ENCODE peak calls at places on chromosomes 1 and 21, in ten cellular contexts. B is stimulated activated naive B cell treated with anti-CD40 and anti-IgM and Interleukin-4, amounts not matched to agents 10 μg/mL and 1 μg/mL and 100 μg/mL, for 72 hours; D is HepG2; F is left lobe of liver; Y is Right ventricle myocardium inferior; A is epithelial cell of esophagus; U is fibroblast of the aortic adventitia; X is astrocyte; R is naive thymus-derived CD8-positive, alpha-beta T cell; K is ureter. W is an unnamed sample.

GRCh38 chr1:235663628-235664027 is 14.0 kb upstream of the GNG4 start:
- DNase-seq in B (no peak), D (no peak), F (no peak), Y (no peak), A (no peak), U (no peak), X (no peak), R (no peak), K (no peak), W (no peak)

GRCh38 chr1:58590019-58590418 is 13.0 kb upstream of the TACSTD2 start:
- DNase-seq in B (no peak), D (no peak), F (no peak), Y (no peak), A (no peak), U (no peak), X (no peak), R (no peak), K (no peak), W (no peak)

GRCh38 chr1:196160066-196160795 is 448.0 kb downstream of the KCNT2 start:
- DNase-seq in B (no peak), D (no peak), F (no peak), Y (no peak), A (peak; percentile 88), U (peak; percentile 86), X (peak; percentile 83), R (no peak), K (no peak), W (peak; percentile 6)

GRCh38 chr1:15418811-15419515 is 9.3 kb downstream of the EFHD2 start:
- DNase-seq in B (no peak), D (no peak), F (no peak), Y (no peak), A (peak; percentile 96), U (no peak), X (peak; percentile 44), R (no peak), K (no peak), W (no peak)

GRCh38 chr21:43305336-43305665 is 121.6 kb downstream of the SIK1 start:
- DNase-seq in B (no peak), D (no peak), F (no peak), Y (peak; percentile 35), A (no peak), U (no peak), X (no peak), R (no peak), K (no peak), W (no peak)

GRCh38 chr1:2194319-2194897 is at the start of gene FAAP20:
- DNase-seq in B (no peak), D (peak; percentile 24), F (no peak), Y (no peak), A (peak; percentile 71), U (peak; percentile 65), X (peak; percentile 20), R (no peak), K (no peak), W (peak; percentile 91)

GRCh38 chr1:42955311-42956063 is 3.2 kb downstream of the SLC2A1 start:
- DNase-seq in B (no peak), D (no peak), F (no peak), Y (peak; percentile 41), A (no peak), U (no peak), X (no peak), R (no peak), K (no peak), W (no peak)

GRCh38 chr1:7425771-7426170 is 345.3 kb upstream of the VAMP3 start:
- DNase-seq in B (no peak), D (no peak), F (no peak), Y (no peak), A (no peak), U (no peak), X (no peak), R (peak; percentile 19), K (no peak), W (no peak)

GRCh38 chr1:94246692-94247145 is 9.3 kb upstream of the ARHGAP29 start:
- DNase-seq in B (no peak), D (no peak), F (no peak), Y (peak; percentile 27), A (peak; percentile 27), U (no peak), X (no peak), R (no peak), K (no peak), W (no peak)

GRCh38 chr1:56709269-56709880 is 64.3 kb downstream of the PRKAA2 start:
- DNase-seq in B (no peak), D (peak; percentile 56), F (no peak), Y (no peak), A (peak; percentile 72), U (peak; percentile 81), X (peak; percentile 23), R (no peak), K (no peak), W (peak; percentile 44)

GRCh38 chr1:23198373-23198772 is 18.9 kb downstream of the HTR1D start:
- DNase-seq in B (no peak), D (no peak), F (no peak), Y (no peak), A (peak; percentile 93), U (peak; percentile 90), X (peak; percentile 95), R (no peak), K (no peak), W (peak; percentile 68)

GRCh38 chr1:44084998-44085675 is 33.5 kb upstream of the KLF17 start:
- DNase-seq in B (no peak), D (no peak), F (no peak), Y (no peak), A (peak; percentile 77), U (peak; percentile 89), X (peak; percentile 78), R (no peak), K (no peak), W (peak; percentile 78)

GRCh38 chr1:208534604-208534907 is 290.4 kb upstream of the PLXNA2 start:
- DNase-seq in B (no peak), D (no peak), F (no peak), Y (no peak), A (no peak), U (no peak), X (no peak), R (no peak), K (no peak), W (no peak)

GRCh38 chr1:24920155-24920925 is 9.7 kb downstream of the RUNX3 start:
- DNase-seq in B (no peak), D (no peak), F (no peak), Y (no peak), A (no peak), U (peak; percentile 86), X (no peak), R (no peak), K (no peak), W (peak; percentile 86)

GRCh38 chr1:10911274-10912166 is 100.9 kb upstream of the TARDBP start:
- DNase-seq in B (no peak), D (no peak), F (no peak), Y (no peak), A (no peak), U (no peak), X (no peak), R (no peak), K (no peak), W (no peak)

GRCh38 chr1:108663074-108663473 is 2.2 kb upstream of the HENMT1 start:
- DNase-seq in B (no peak), D (no peak), F (no peak), Y (no peak), A (no peak), U (peak; percentile 25), X (no peak), R (no peak), K (no peak), W (peak; percentile 27)